ENCODE peak calls at places on chromosome 7, in four cellular contexts. V is ovary, C is heart left ventricle, I is B cell. D is an unnamed sample.

GRCh38 chr7:84647797-84648762 is 453.5 kb upstream of the SEMA3A start:
- DNase-seq in V (no peak), I (no peak), C (no peak), D (no peak)

GRCh38 chr7:96322847-96323461 is 1.1 kb upstream of the SLC25A13 start:
- DNase-seq in V (no peak), I (no peak), C (no peak), D (no peak)

GRCh38 chr7:112202819-112203218 is 3.4 kb downstream of the DOCK4 start:
- DNase-seq in C (peak), I (no peak), V (no peak), D (no peak)

GRCh38 chr7:114979388-114979787 is 57.5 kb downstream of the MDFIC start:
- DNase-seq in C (peak), I (no peak), V (peak), D (no peak)

GRCh38 chr7:112726076-112726475 is 64.1 kb downstream of the TMEM168 start:
- DNase-seq in C (no peak), V (no peak), I (no peak), D (no peak)

GRCh38 chr7:47765373-47765979 is 182.8 kb downstream of the PKD1L1 start:
- DNase-seq in C (no peak), I (no peak), V (no peak), D (no peak)

GRCh38 chr7:604884-605531 is 85.4 kb upstream of the PDGFA start:
- DNase-seq in I (no peak), V (no peak), C (no peak), D (no peak)

GRCh38 chr7:92179393-92179924 is 517 bp upstream of the LRRD1 start:
- DNase-seq in C (no peak), V (no peak), I (peak), D (no peak)

GRCh38 chr7:43756368-43757072 is 2.0 kb upstream of the BLVRA start:
- DNase-seq in I (no peak), V (no peak), C (no peak), D (no peak)

GRCh38 chr7:30873207-30873606 is 38.4 kb upstream of the AQP1 start:
- DNase-seq in I (no peak), V (no peak), C (no peak), D (no peak)

GRCh38 chr7:87538052-87538451 is 62.6 kb upstream of the ABCB4 start:
- DNase-seq in I (no peak), C (no peak), V (no peak), D (no peak)

GRCh38 chr7:41696323-41696916 is 6.5 kb downstream of the INHBA start:
- DNase-seq in I (no peak), V (peak), C (peak), D (peak)

GRCh38 chr7:55152490-55152889 is 133.7 kb downstream of the EGFR start:
- DNase-seq in C (no peak), V (no peak), I (no peak), D (no peak)

GRCh38 chr7:9149499-9150082 is 716.2 kb downstream of the NXPH1 start:
- DNase-seq in I (no peak), V (no peak), C (no peak), D (no peak)

GRCh38 chr7:114973147-114973546 is 51.3 kb downstream of the MDFIC start:
- DNase-seq in V (no peak), C (no peak), I (no peak), D (no peak)

GRCh38 chr7:33745934-33746333 is 159.4 kb upstream of the BMPER start:
- DNase-seq in I (no peak), V (no peak), C (no peak), D (no peak)

GRCh38 chr7:158846304-158846703 is 10.1 kb upstream of the DYNC2I1 start:
- DNase-seq in V (no peak), C (no peak), I (no peak), D (no peak)

GRCh38 chr7:1275685-1276424 is 43.2 kb downstream of the UNCX start:
- DNase-seq in V (no peak), C (no peak), I (no peak), D (no peak)

GRCh38 chr7:130930260-130930659 is 196.3 kb upstream of the KLF14 start:
- DNase-seq in I (peak), V (no peak), C (no peak), D (no peak)

GRCh38 chr7:5481241-5482019 is 57.8 kb upstream of the TNRC18 start:
- DNase-seq in C (no peak), V (no peak), I (peak), D (no peak)

GRCh38 chr7:116210345-116211005 is at the start of gene TES:
- DNase-seq in V (peak), C (peak), I (peak), D (peak)

GRCh38 chr7:158192956-158193355 is 394.7 kb downstream of the PTPRN2 start:
- DNase-seq in V (no peak), I (no peak), C (no peak), D (no peak)

GRCh38 chr7:159207398-159207797 is 62.7 kb upstream of the VIPR2 start:
- DNase-seq in I (no peak), C (no peak), V (no peak), D (no peak)

GRCh38 chr7:98105942-98106544 is 619 bp upstream of the LMTK2 start:
- DNase-seq in I (no peak), V (no peak), C (no peak), D (no peak)

GRCh38 chr7:139947021-139947420 is 115.7 kb downstream of the PARP12 start:
- DNase-seq in I (no peak), V (no peak), C (no peak), D (no peak)

GRCh38 chr7:107196834-107197610 is 28.2 kb downstream of the HBP1 start:
- DNase-seq in I (no peak), V (no peak), C (no peak), D (no peak)

DNA sequence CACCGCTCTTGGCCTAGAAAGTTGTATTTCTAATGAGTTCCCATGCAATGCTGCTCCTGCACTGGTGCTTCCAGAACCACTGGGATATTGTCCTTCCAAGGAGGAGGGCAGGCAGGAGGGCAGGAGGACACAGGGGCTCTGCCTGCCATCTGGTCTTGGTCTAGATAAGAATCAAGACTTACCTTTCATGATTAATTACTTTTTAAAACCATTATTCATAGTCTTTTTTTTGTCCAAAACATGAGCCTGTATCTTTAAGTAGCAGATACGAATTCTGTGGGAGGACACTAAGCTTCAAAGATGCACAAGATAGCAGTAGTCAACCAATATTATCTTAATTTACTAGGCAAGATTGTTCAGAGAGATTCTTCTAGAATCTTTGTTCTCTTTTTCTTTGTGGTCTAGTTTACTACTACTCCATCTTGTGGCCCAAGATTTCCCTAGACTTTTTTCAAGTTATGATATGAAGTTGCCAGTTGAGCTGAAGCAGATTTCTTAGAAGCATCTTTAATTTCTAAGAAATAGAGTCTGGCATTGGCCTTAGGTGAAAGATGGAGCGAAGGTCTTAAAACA is 57.6 kb downstream of the RBM33 start:
- DNase-seq in V (no peak), C (no peak), I (no peak), D (no peak)
- TF ChIP-seq CTCF in V (no peak), C (no peak), I (no peak), D (no peak)

GRCh38 chr7:146655928-146656797 is 539.6 kb downstream of the CNTNAP2 start:
- DNase-seq in C (no peak), V (no peak), I (no peak), D (no peak)

GRCh38 chr7:146658604-146659003 is 542.0 kb downstream of the CNTNAP2 start:
- DNase-seq in I (no peak), V (no peak), C (no peak), D (no peak)

GRCh38 chr7:146654048-146654447 is 537.4 kb downstream of the CNTNAP2 start:
- DNase-seq in C (no peak), V (no peak), I (no peak), D (no peak)

GRCh38 chr7:146659732-146660131 is 543.1 kb downstream of the CNTNAP2 start:
- DNase-seq in C (no peak), I (no peak), V (no peak), D (no peak)

GRCh38 chr7:146656988-146657387 is 540.4 kb downstream of the CNTNAP2 start:
- DNase-seq in I (no peak), V (no peak), C (no peak), D (no peak)
- TF ChIP-seq CTCF in I (no peak), V (no peak), C (no peak), D (no peak)

GRCh38 chr7:101248276-101248675 is 3.4 kb upstream of the FIS1 start:
- DNase-seq in C (no peak), I (no peak), V (no peak), D (no peak)
- TF ChIP-seq CTCF in C (no peak), I (no peak), V (no peak), D (no peak)

GRCh38 chr7:76515999-76516443 is 5.7 kb downstream of the UPK3B start:
- DNase-seq in I (peak), V (peak), C (no peak), D (no peak)
- TF ChIP-seq CTCF in I (no peak), V (peak), C (no peak), D (no peak)

DNA sequence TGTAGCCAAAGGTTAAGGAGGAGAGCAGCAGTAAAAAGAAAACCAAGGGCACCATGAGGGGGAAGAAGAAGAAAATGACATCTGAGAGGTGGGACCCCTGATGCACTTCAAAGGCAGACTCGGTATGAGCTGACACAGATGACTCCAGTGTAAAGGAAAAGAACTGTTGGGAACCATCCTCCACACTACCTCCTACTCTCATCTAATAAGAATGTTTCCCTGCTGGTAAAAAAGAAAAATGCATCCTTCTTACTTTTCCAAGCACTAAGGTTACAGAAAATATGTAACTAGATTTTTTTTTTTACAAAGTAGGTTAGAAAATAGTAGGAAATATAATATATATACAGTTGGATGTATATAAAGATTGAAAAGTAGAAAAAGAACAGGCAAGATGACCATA is 16.9 kb downstream of the TAS2R41 start:
- DNase-seq in V (no peak), I (no peak), C (no peak), D (no peak)
- TF ChIP-seq CTCF in V (no peak), I (no peak), C (no peak), D (peak)

GRCh38 chr7:66352071-66352470 is 146.9 kb downstream of the TPST1 start:
- DNase-seq in C (no peak), V (no peak), I (no peak), D (no peak)
- TF ChIP-seq CTCF in C (no peak), V (no peak), I (no peak), D (no peak)

DNA sequence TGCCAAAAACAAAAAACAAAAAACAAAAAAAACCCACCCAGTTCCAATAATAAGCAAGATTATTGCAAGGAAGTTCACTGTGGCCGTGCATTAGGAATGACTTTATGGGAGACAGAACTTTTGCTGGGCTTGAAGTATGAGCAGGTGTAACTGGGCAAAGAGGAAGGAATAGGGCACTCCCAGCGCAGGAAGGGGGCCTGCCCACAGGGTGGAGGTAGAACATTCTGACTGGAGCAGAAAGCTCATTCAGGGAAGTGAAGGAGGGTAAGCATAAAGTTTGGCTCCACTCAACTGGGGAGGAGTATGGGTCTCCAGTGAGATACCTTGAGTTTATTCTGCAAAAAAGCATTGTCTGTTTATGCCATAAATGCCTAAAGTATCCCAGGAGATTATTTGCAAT is 42.1 kb upstream of the WIPF3 start:
- DNase-seq in I (no peak), V (no peak), C (no peak), D (no peak)
- TF ChIP-seq CTCF in I (no peak), V (no peak), C (peak), D (no peak)

GRCh38 chr7:137337902-137338301 is 5.6 kb downstream of the PTN start:
- DNase-seq in C (no peak), V (no peak), I (no peak), D (no peak)
- TF ChIP-seq CTCF in C (no peak), V (no peak), I (no peak), D (no peak)

GRCh38 chr7:26115628-26116027 is 36.4 kb upstream of the NFE2L3 start:
- DNase-seq in V (no peak), I (no peak), C (no peak), D (no peak)

GRCh38 chr7:26112341-26112740 is 39.7 kb upstream of the NFE2L3 start:
- DNase-seq in C (no peak), V (no peak), I (no peak), D (no peak)

GRCh38 chr7:26122745-26123144 is 29.3 kb upstream of the NFE2L3 start:
- DNase-seq in I (no peak), C (no peak), V (no peak), D (no peak)

GRCh38 chr7:26117970-26118369 is 34.0 kb upstream of the NFE2L3 start:
- DNase-seq in I (no peak), V (no peak), C (no peak), D (no peak)

GRCh38 chr7:26117142-26117807 is 34.7 kb upstream of the NFE2L3 start:
- DNase-seq in C (no peak), I (no peak), V (no peak), D (no peak)
- TF ChIP-seq CTCF in C (no peak), I (no peak), V (no peak), D (no peak)

DNA sequence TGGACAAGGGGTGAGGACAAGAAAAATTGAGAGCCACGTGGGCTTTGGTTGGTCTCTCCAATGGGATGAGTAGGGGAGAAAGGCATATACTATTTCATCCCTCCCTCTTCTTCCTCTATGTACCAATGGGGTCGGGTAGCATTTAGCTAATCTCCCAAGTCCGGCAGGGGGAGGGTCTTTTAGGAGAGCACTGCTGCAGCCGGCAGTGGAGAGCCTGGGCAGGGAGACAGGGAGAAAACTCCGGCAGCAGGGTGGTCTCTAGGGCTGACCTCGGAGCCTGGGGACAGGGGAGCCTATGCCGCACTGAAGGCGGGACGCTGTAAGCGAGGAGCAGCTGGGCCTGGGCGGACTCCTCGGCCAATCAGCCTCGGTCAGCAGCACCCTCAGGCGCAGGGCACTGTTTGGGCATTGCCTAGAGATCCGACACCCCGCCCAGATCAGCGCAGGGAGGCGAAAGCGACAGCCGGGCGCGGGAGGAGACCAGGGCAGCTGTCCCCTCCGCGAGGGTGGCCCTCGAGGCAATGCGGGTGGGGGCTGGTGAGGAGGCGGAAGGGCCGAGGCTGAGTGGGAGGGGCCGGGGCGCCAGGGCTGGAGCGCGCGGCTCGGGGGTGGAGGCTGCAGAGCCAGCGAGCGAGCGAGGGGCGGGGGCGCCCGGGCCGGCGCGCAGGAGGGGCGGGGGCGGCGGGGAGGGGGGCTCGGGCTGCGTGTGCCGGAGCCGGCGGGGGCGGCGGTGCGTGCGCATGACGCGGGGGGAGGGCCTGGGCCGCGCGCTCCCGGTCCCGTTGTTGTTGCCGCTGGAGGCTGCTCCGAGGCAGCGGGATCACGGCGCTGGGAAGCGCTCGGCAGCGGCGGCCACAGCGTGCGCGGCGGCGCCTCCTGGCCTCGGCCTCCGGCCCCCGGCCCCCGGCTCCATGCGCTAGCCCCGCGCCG is at the start of gene AGAP3:
- DNase-seq in V (peak), I (peak), C (peak), D (peak)
- TF ChIP-seq CTCF in V (no peak), I (no peak), C (no peak), D (no peak)